ENCODE peak calls at places on chromosome 6, in four cellular contexts. One of them, this sample, is unnamed. For H3K9me3, the result is how much of the 10 kb centered on the place peaks cover.

GRCh38 chr6:145323652-145324051 is 411.7 kb downstream of the EPM2A start:
- DNase-seq in breast epithelium: no peak
- DNase-seq in thoracic aorta: no peak
- DNase-seq in heart left ventricle: no peak
- DNase-seq in this sample: no peak

GRCh38 chr6:104771258-104771832 is 88.4 kb downstream of the HACE1 start:
- DNase-seq in breast epithelium: no peak
- DNase-seq in heart left ventricle: no peak
- DNase-seq in thoracic aorta: no peak
- DNase-seq in this sample: no peak

GRCh38 chr6:52538921-52539354 is 37.9 kb downstream of the TRAM2 start:
- DNase-seq in breast epithelium: no peak
- DNase-seq in heart left ventricle: no peak
- DNase-seq in thoracic aorta: no peak
- DNase-seq in this sample: peak

GRCh38 chr6:136526196-136526930 is 23.9 kb downstream of the MAP7 start:
- DNase-seq in thoracic aorta: no peak
- DNase-seq in heart left ventricle: peak
- DNase-seq in breast epithelium: peak
- DNase-seq in this sample: no peak

GRCh38 chr6:26420607-26421235 is 18.6 kb downstream of the BTN3A1 start:
- DNase-seq in thoracic aorta: no peak
- DNase-seq in breast epithelium: peak
- DNase-seq in heart left ventricle: no peak
- DNase-seq in this sample: peak

GRCh38 chr6:37483917-37484785 is 15.5 kb downstream of the CCDC167 start:
- DNase-seq in heart left ventricle: peak
- DNase-seq in thoracic aorta: no peak
- DNase-seq in breast epithelium: no peak
- DNase-seq in this sample: peak

GRCh38 chr6:11200356-11200755 is 32.1 kb downstream of the NEDD9 start:
- DNase-seq in breast epithelium: no peak
- DNase-seq in thoracic aorta: no peak
- DNase-seq in heart left ventricle: no peak
- DNase-seq in this sample: no peak

GRCh38 chr6:135667694-135668455 is 170.3 kb upstream of the AHI1 start:
- DNase-seq in heart left ventricle: peak
- DNase-seq in thoracic aorta: no peak
- DNase-seq in breast epithelium: no peak
- DNase-seq in this sample: peak

GRCh38 chr6:33454009-33454946 is at the start of gene ZBTB9:
- DNase-seq in heart left ventricle: peak
- DNase-seq in breast epithelium: peak
- DNase-seq in thoracic aorta: peak
- DNase-seq in this sample: peak

GRCh38 chr6:139165324-139165723 is 30.4 kb downstream of the HECA start:
- DNase-seq in heart left ventricle: no peak
- DNase-seq in thoracic aorta: no peak
- DNase-seq in breast epithelium: no peak
- DNase-seq in this sample: no peak

GRCh38 chr6:133101790-133102189 is 139.4 kb upstream of the EYA4 start:
- DNase-seq in thoracic aorta: no peak
- DNase-seq in breast epithelium: no peak
- DNase-seq in heart left ventricle: no peak
- DNase-seq in this sample: no peak

GRCh38 chr6:133108377-133108776 is 132.8 kb upstream of the EYA4 start:
- DNase-seq in heart left ventricle: no peak
- DNase-seq in thoracic aorta: no peak
- DNase-seq in breast epithelium: no peak
- DNase-seq in this sample: no peak

DNA sequence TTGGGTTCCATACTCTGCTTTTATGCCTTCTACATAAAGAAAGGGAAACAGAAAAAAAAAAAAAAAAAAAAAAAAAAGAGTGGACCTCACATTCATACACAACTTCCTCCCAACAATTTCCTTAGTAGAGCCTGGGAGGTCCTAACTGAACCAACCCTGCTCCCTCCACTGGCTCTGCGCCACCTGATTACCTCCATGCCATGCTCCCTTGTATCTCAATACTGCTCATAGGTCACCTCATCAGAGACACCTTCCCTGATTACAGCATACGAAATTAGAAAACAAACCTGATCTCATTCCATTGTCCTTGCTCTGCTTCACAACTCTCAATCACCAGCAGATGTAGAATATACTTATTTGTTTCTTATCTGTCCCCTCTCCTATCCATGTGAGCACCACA is 134.2 kb upstream of the EYA4 start:
- DNase-seq in thoracic aorta: no peak
- DNase-seq in heart left ventricle: no peak
- DNase-seq in breast epithelium: no peak
- DNase-seq in this sample: no peak
- H3K4me3 ChIP-seq in thoracic aorta: no peak
- H3K4me3 ChIP-seq in heart left ventricle: no peak
- H3K4me3 ChIP-seq in breast epithelium: no peak
- H3K4me3 ChIP-seq in this sample: no peak

DNA sequence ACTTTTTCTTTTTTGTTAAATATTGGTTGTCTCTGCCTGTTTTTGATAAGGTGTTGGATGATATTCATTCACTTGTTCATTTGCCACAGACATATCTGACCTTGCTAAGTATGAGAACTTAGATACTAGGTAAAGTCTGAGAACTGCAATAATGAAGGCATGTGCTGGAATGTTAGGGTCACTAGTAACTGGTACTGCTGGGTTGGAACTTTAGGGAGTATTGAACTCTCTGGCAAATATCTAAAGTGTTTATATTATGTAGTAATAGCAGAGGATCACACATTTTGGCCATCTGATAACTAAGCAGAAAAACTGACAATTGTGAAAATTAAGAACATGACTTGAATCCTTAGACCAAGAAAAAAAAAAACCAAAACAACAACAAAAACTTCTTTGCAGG is 162.7 kb downstream of the MEI4 start:
- DNase-seq in heart left ventricle: no peak
- DNase-seq in thoracic aorta: no peak
- DNase-seq in breast epithelium: no peak
- DNase-seq in this sample: no peak
- H3K9me3 ChIP-seq in heart left ventricle: under half
- H3K9me3 ChIP-seq in thoracic aorta: under half
- H3K9me3 ChIP-seq in breast epithelium: under half
- H3K9me3 ChIP-seq in this sample: under half

GRCh38 chr6:107712523-107713213 is 111.4 kb downstream of the SCML4 start:
- DNase-seq in breast epithelium: no peak
- DNase-seq in heart left ventricle: no peak
- DNase-seq in thoracic aorta: no peak
- DNase-seq in this sample: no peak
- H3K4me3 ChIP-seq in breast epithelium: peak
- H3K4me3 ChIP-seq in heart left ventricle: no peak
- H3K4me3 ChIP-seq in thoracic aorta: peak
- H3K4me3 ChIP-seq in this sample: no peak

GRCh38 chr6:119985952-119986736 is 636.6 kb upstream of the MAN1A1 start:
- DNase-seq in thoracic aorta: no peak
- DNase-seq in heart left ventricle: no peak
- DNase-seq in breast epithelium: no peak
- DNase-seq in this sample: no peak
- H3K9me3 ChIP-seq in thoracic aorta: under half
- H3K9me3 ChIP-seq in heart left ventricle: under half
- H3K9me3 ChIP-seq in breast epithelium: under half
- H3K9me3 ChIP-seq in this sample: under half

GRCh38 chr6:35669441-35669776 is 19.3 kb downstream of the FKBP5 start:
- DNase-seq in thoracic aorta: no peak
- DNase-seq in heart left ventricle: no peak
- DNase-seq in breast epithelium: no peak
- DNase-seq in this sample: no peak
- H3K4me3 ChIP-seq in thoracic aorta: no peak
- H3K4me3 ChIP-seq in heart left ventricle: no peak
- H3K4me3 ChIP-seq in breast epithelium: no peak
- H3K4me3 ChIP-seq in this sample: peak

DNA sequence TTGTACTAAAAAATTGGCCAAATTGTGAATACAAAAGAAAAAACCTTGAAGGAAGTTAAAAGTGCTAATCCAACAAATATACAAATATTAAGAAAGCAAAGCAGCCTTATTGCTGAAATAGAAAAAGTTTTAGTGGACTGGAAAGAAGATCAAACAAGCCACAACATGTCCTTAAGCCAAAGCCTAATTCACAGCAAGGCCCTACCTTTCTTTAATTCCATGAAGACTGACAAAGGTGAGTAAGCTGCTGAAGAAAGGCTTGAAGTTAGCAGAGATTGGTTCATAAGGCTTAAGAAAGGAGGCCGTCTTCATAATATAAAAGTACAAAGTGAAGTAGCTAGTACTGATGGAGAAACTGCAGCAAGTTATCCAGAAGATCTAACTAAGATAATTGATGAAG is 53.5 kb downstream of the TINAG start:
- DNase-seq in thoracic aorta: no peak
- DNase-seq in breast epithelium: no peak
- DNase-seq in heart left ventricle: no peak
- DNase-seq in this sample: no peak
- H3K9me3 ChIP-seq in thoracic aorta: under half
- H3K9me3 ChIP-seq in breast epithelium: under half
- H3K9me3 ChIP-seq in heart left ventricle: under half
- H3K9me3 ChIP-seq in this sample: under half